ENCODE peak calls at places on chromosomes 16 and 17, in five cellular contexts. P is CD4-positive, alpha-beta T cell; D is NCI-H524 treated with DMSO at 0.1 percent for 48 hours; I is HT-29; N is ELF-1. V is an unnamed sample.

GRCh38 chr17:39364236-39365025 is 37.0 kb downstream of the FBXL20 start:
- DNase-seq in I (no peak), P (no peak), N (no peak), D (no peak), V (no peak)

GRCh38 chr17:1107777-1108559 is 71.8 kb downstream of the ABR start:
- DNase-seq in I (peak; percentile 39), D (no peak), N (no peak), P (no peak), V (no peak)

GRCh38 chr16:15493416-15494181 is 59.2 kb downstream of the BMERB1 start:
- DNase-seq in I (no peak), D (peak; percentile 88), N (no peak), P (no peak), V (no peak)

GRCh38 chr16:46736695-46737094 is 11.4 kb downstream of the MYLK3 start:
- DNase-seq in D (no peak), P (no peak), N (peak; percentile 84), I (no peak), V (no peak)

GRCh38 chr17:43940630-43941029 is 1.6 kb downstream of the PPY start:
- DNase-seq in D (no peak), N (peak; percentile 74), P (no peak), I (peak; percentile 35), V (no peak)

GRCh38 chr16:583815-584591 is 5.9 kb upstream of the RAB40C start:
- DNase-seq in I (no peak), D (no peak), P (no peak), N (no peak), V (no peak)

GRCh38 chr16:75326333-75326732 is 74.9 kb upstream of the BCAR1 start:
- DNase-seq in D (no peak), I (no peak), P (no peak), N (no peak), V (no peak)

GRCh38 chr16:56673916-56674315 is 4.3 kb downstream of the MT1H start:
- DNase-seq in P (no peak), I (peak; percentile 55), N (peak; percentile 84), D (no peak), V (no peak)

GRCh38 chr17:49402706-49403105 is 12.0 kb downstream of the PHB1 start:
- DNase-seq in I (no peak), D (peak; percentile 83), N (no peak), P (no peak), V (no peak)

GRCh38 chr16:1333149-1333812 is at the start of gene BAIAP3:
- DNase-seq in N (no peak), I (peak; percentile 44), D (no peak), P (peak; percentile 40), V (peak; percentile 40)

GRCh38 chr17:17727111-17727659 is 45.9 kb downstream of the RAI1 start:
- DNase-seq in P (no peak), D (no peak), I (no peak), N (no peak), V (no peak)

GRCh38 chr16:65713409-65713808 is 591.5 kb upstream of the CDH11 start:
- DNase-seq in P (no peak), N (no peak), I (no peak), D (no peak), V (no peak)

V was measured in activated T-helper 2 cell treated with anti-CD3 and anti-CD28 coated beads, Interferon-gamma antibody, Interleukin-2, Interleukin-4, amounts not matched to agents 10 μg/mL and 5 μg/mL and 100 μg/mL, durations not matched to agents 14 hours and 24 hours and 36 hours.